ENCODE peak calls at places on chromosomes 7 and 10, in seven cellular contexts. X is GM12891, J is transverse colon, I is IMR-90, E is heart left ventricle, G is tibial nerve, T is A549. F is an unnamed sample.
A peak's percentile ranks its signal among the peaks of the same experiment; 100 is the strongest.

GRCh38 chr7:47153076-47153475 is 428.8 kb downstream of the TNS3 start:
- DNase-seq in X (no peak), J (no peak), I (peak; percentile 96), E (peak; percentile 43), G (peak; percentile 79), T (peak; percentile 49), F (peak; percentile 64)

GRCh38 chr10:62044569-62044968 is 143.1 kb downstream of the ARID5B start:
- DNase-seq in X (no peak), J (no peak), I (no peak), E (no peak), G (no peak), T (no peak), F (peak; percentile 30)

GRCh38 chr7:136104269-136104603 is 127.1 kb upstream of the MTPN start:
- DNase-seq in X (no peak), J (no peak), I (no peak), E (no peak), G (no peak), T (no peak), F (no peak)

GRCh38 chr7:106521115-106521514 is 139.8 kb downstream of the CCDC71L start:
- DNase-seq in X (peak; percentile 5), J (no peak), I (no peak), E (no peak), G (no peak), T (no peak), F (no peak)

GRCh38 chr7:2151235-2151634 is 81.5 kb downstream of the MAD1L1 start:
- DNase-seq in X (no peak), J (no peak), I (no peak), E (peak; percentile 32), G (no peak), T (no peak), F (no peak)

GRCh38 chr10:28215930-28216329 is 86.9 kb downstream of the MPP7 start:
- DNase-seq in X (no peak), J (peak; percentile 80), I (no peak), E (no peak), G (no peak), T (no peak), F (no peak)

GRCh38 chr10:129863231-129863663 is 100.8 kb downstream of the EBF3 start:
- DNase-seq in X (no peak), J (no peak), I (no peak), E (no peak), G (no peak), T (no peak), F (no peak)

GRCh38 chr7:158057446-158057845 is 530.2 kb downstream of the PTPRN2 start:
- DNase-seq in X (no peak), J (no peak), I (no peak), E (no peak), G (no peak), T (no peak), F (no peak)

GRCh38 chr7:24757799-24758275 is 573 bp upstream of the GSDME start:
- DNase-seq in X (no peak), J (no peak), I (peak; percentile 51), E (no peak), G (no peak), T (peak; percentile 62), F (no peak)

GRCh38 chr7:134660961-134661376 is 14.3 kb downstream of the BPGM start:
- DNase-seq in X (no peak), J (no peak), I (peak; percentile 88), E (no peak), G (no peak), T (no peak), F (peak; percentile 86)

GRCh38 chr10:29250066-29250465 is 38.8 kb upstream of the LYZL1 start:
- DNase-seq in X (no peak), J (no peak), I (no peak), E (no peak), G (no peak), T (no peak), F (no peak)

GRCh38 chr10:112880633-112881530 is 69.2 kb upstream of the TCF7L2 start:
- DNase-seq in X (no peak), J (no peak), I (no peak), E (no peak), G (no peak), T (no peak), F (no peak)

GRCh38 chr10:44036425-44036824 is 348.5 kb downstream of the CXCL12 start:
- DNase-seq in X (no peak), J (no peak), I (no peak), E (no peak), G (no peak), T (no peak), F (no peak)

GRCh38 chr10:99906470-99906869 is 103.3 kb downstream of the DNMBP start:
- DNase-seq in X (no peak), J (no peak), I (peak; percentile 96), E (peak; percentile 11), G (peak; percentile 46), T (peak; percentile 88), F (peak; percentile 67)

GRCh38 chr10:98029149-98030092 is 1.0 kb downstream of the CRTAC1 start:
- DNase-seq in X (no peak), J (no peak), I (no peak), E (no peak), G (no peak), T (no peak), F (no peak)

GRCh38 chr10:101061814-101062230 is at the start of gene KAZALD1:
- DNase-seq in X (no peak), J (no peak), I (no peak), E (peak; percentile 84), G (no peak), T (no peak), F (no peak)

GRCh38 chr10:101063548-101064414 is 2.0 kb downstream of the KAZALD1 start:
- DNase-seq in X (no peak), J (no peak), I (no peak), E (peak; percentile 48), G (no peak), T (no peak), F (peak; percentile 20)

GRCh38 chr10:101063162-101063525 is 1.4 kb downstream of the KAZALD1 start:
- DNase-seq in X (no peak), J (no peak), I (no peak), E (no peak), G (no peak), T (no peak), F (no peak)

GRCh38 chr10:101060951-101061813 is 607 bp upstream of the KAZALD1 start:
- DNase-seq in X (peak; percentile 88), J (peak; percentile 96), I (peak; percentile 91), E (peak; percentile 97), G (peak; percentile 88), T (peak; percentile 95), F (peak; percentile 93)

DNA sequence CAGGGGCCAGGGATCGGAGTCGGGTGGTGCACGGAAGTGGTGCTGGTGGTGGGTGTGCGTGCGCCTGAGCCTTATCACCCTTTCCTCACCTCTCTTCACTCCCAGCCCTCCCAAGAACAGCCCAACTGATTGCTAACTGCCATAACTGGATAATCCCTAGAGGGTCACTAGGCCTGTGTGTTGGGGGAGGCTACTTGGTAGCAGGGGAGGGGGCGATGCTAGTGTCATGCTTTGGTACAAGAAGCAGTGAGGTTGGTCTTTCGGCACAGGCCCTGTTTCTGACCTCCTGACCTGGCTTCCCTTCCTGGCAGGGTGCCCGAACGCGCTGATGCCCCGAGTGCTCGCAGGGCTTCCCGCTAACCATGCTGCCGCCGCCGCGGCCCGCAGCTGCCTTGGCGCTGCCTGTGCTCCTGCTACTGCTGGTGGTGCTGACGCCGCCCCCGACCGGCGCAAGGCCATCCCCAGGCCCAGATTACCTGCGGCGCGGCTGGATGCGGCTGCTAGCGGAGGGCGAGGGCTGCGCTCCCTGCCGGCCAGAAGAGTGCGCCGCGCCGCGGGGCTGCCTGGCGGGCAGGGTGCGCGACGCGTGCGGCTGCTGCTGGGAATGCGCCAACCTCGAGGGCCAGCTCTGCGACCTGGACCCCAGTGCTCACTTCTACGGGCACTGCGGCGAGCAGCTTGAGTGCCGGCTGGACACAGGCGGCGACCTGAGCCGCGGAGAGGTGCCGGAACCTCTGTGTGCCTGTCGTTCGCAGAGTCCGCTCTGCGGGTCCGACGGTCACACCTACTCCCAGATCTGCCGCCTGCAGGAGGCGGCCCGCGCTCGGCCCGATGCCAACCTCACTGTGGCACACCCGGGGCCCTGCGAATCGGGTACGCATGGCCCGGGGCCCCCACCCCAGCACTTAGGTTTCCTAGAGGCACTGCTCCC is 707 bp downstream of the KAZALD1 start:
- DNase-seq in X (peak; percentile 66), J (peak; percentile 71), I (peak; percentile 43), E (peak; percentile 53), G (peak; percentile 28), T (peak; percentile 75), F (peak; percentile 56)
- TF ChIP-seq POLR2A in X (no peak), J (peak; percentile 61), I (no peak), E (no peak), G (no peak), T (peak; percentile 46), F (no peak)

GRCh38 chr10:71060636-71061426 is 151.5 kb upstream of the UNC5B start:
- DNase-seq in X (no peak), J (no peak), I (no peak), E (no peak), G (no peak), T (no peak), F (no peak)
- TF ChIP-seq POLR2A in X (no peak), J (no peak), I (no peak), E (no peak), G (no peak), T (no peak), F (no peak)

DNA sequence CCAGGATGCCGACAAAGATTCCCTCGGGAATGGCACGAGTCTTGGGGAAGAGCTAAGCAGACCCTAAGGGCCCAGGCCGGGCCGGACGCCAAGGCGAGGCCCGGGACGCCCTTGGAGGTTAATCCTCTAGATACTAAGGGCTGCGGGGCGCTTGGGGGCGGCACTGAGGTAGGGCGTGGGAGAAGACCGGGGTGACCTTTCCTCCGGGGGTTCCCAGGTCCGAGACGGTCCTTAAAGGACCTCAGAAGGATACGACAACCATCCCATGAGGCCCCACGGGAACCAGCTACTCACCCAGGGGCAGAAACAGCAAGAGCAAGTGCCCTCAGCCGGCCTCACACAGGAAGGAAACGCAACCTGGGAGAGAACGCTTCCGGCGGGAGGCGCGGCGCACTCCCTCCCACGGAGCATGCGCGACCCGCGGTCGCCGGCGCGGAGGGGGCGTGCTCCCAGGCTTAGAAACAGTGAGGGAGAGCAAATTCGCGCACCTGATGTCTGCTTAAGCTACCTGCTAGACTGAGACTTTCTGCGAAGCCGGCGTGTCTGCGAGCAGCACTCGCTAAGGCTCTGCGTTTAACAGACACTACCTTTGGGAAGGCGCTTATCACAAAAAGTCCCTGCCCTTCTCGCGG is at the start of gene ATAD1:
- DNase-seq in X (peak; percentile 54), J (peak; percentile 90), I (peak; percentile 80), E (peak; percentile 85), G (peak; percentile 58), T (peak; percentile 93), F (peak; percentile 80)
- TF ChIP-seq POLR2A in X (peak; percentile 78), J (peak; percentile 81), I (peak; percentile 81), E (no peak), G (peak; percentile 5), T (peak; percentile 63), F (peak; percentile 77)

DNA sequence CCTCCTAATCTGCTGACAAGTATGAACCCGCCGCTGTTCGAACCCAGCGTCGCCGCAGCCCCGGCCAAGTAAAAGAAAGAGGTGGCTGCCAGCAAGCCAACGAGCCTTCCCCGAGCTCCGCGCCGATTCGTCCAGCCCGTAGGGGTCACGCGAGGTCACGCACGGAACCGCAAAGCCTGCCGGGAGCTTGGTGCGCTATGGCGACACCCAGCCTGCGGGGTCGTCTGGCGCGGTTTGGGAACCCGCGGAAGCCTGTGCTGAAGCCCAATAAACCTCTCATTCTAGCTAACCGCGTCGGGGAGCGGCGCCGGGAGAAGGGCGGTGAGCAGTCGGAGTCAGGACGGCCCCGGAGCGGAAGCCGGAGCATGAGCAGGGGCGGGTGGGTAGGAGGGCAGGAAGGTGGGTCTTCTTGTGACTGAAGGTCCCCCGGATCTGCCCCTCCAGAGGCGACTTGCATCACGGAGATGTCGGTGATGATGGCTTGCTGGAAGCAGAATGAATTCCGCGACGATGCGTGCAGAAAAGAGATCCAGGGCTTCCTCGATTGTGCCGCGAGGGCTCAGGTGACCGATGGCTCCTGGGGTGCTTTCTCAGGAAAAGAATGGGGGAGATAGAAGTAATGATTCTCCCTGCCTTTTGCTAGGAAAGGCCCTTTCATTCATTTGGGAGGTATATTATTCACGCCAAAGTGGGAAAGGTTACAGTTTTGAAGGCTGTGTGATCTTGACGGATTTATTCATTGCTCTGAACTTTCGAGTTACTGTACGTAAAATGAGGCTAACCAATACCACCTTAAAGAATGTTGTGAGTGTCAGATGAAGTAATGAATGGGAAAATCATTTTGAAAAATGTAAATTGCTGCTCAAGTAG is at the start of gene CHCHD1:
- DNase-seq in X (peak; percentile 81), J (peak; percentile 94), I (peak; percentile 85), E (peak; percentile 92), G (peak; percentile 94), T (peak; percentile 85), F (peak; percentile 93)
- TF ChIP-seq POLR2A in X (peak; percentile 89), J (peak; percentile 69), I (no peak), E (no peak), G (peak; percentile 31), T (peak; percentile 83), F (peak; percentile 81)